ENCODE peak calls at places on chromosomes 3 and 15, in five cellular contexts. V is foreskin fibroblast; H is lower lobe of right lung; N is activated CD4-positive, alpha-beta T cell treated with anti-CD3 and anti-CD28 coated beads, Interleukin-2, amount 10 ng/mL, durations not matched to agents 7 days and 5 days; O is ascending aorta. R is an unnamed sample.

GRCh38 chr3:48607519-48607918 is 1.9 kb downstream of the UQCRC1 start:
- DNase-seq in N (no peak), O (no peak), H (no peak), V (peak), R (no peak)

GRCh38 chr15:74594455-74594854 is 21.2 kb upstream of the CLK3 start:
- DNase-seq in O (no peak), V (no peak), H (no peak), N (no peak), R (no peak)

GRCh38 chr3:104856743-104857142 is 510.0 kb upstream of the ALCAM start:
- DNase-seq in N (no peak), V (no peak), H (no peak), O (no peak), R (no peak)

GRCh38 chr3:13149331-13150203 is 76.3 kb upstream of the IQSEC1 start:
- DNase-seq in H (no peak), O (no peak), N (no peak), V (no peak), R (no peak)

GRCh38 chr3:16150285-16150684 is 24.2 kb upstream of the GALNT15 start:
- DNase-seq in O (no peak), H (no peak), V (no peak), N (no peak), R (no peak)

GRCh38 chr3:118628704-118629341 is 405.8 kb downstream of the IGSF11 start:
- DNase-seq in O (no peak), H (no peak), V (peak), N (peak), R (peak)

GRCh38 chr3:108293858-108294257 is 2.5 kb upstream of the HHLA2 start:
- DNase-seq in H (no peak), V (no peak), O (no peak), N (peak), R (no peak)

GRCh38 chr15:63372018-63372705 is 9.5 kb downstream of the CA12 start:
- DNase-seq in H (no peak), N (no peak), O (peak), V (peak), R (peak)

GRCh38 chr15:99185731-99186130 is 63.6 kb downstream of the TTC23 start:
- DNase-seq in H (no peak), N (no peak), O (no peak), V (no peak), R (no peak)

GRCh38 chr3:14598143-14598569 is 53.4 kb upstream of the CCDC174 start:
- DNase-seq in O (no peak), V (peak), H (no peak), N (peak), R (peak)

GRCh38 chr3:190117995-190118394 is 2.7 kb downstream of the P3H2 start:
- DNase-seq in O (no peak), N (no peak), H (no peak), V (no peak), R (no peak)

GRCh38 chr3:112550859-112551258 is 10.9 kb downstream of the ATG3 start:
- DNase-seq in H (no peak), N (no peak), V (no peak), O (no peak), R (no peak)

R was measured in brain microvascular endothelial cell.